ENCODE peak calls at places on chromosomes 5 and 9, in six cellular contexts. L, W, X, M, H and E are unnamed samples.
A peak's percentile ranks its signal among the peaks of the same experiment; 100 is the strongest.

GRCh38 chr5:153629027-153629426 is 138.6 kb downstream of the GRIA1 start:
- DNase-seq in L (no peak), W (peak; percentile 73), X (no peak), M (no peak), H (peak; percentile 26), E (peak; percentile 59)

GRCh38 chr9:4980046-4980727 is 4.9 kb upstream of the JAK2 start:
- DNase-seq in L (no peak), W (no peak), X (no peak), M (no peak), H (no peak), E (no peak)

GRCh38 chr9:114803459-114803858 is 2.4 kb downstream of the TNFSF15 start:
- DNase-seq in L (no peak), W (peak; percentile 24), X (no peak), M (no peak), H (no peak), E (no peak)

GRCh38 chr5:73815631-73816030 is 189.6 kb downstream of the ARHGEF28 start:
- DNase-seq in L (no peak), W (no peak), X (no peak), M (no peak), H (no peak), E (no peak)

GRCh38 chr5:110785356-110785755 is 46.5 kb downstream of the SLC25A46 start:
- DNase-seq in L (no peak), W (no peak), X (no peak), M (no peak), H (no peak), E (no peak)

GRCh38 chr9:131116281-131117101 is 8.9 kb upstream of the NUP214 start:
- DNase-seq in L (no peak), W (no peak), X (no peak), M (no peak), H (no peak), E (no peak)

GRCh38 chr5:170603578-170604565 is 100.1 kb downstream of the KCNIP1 start:
- DNase-seq in L (peak; percentile 45), W (peak; percentile 94), X (no peak), M (peak; percentile 91), H (peak; percentile 22), E (no peak)

GRCh38 chr9:33350310-33350709 is 52.1 kb downstream of the AQP7 start:
- DNase-seq in L (no peak), W (no peak), X (no peak), M (no peak), H (no peak), E (no peak)

GRCh38 chr5:37582202-37582601 is 203.1 kb downstream of the WDR70 start:
- DNase-seq in L (no peak), W (no peak), X (no peak), M (no peak), H (no peak), E (no peak)
- TF ChIP-seq REST in L (no peak), W (no peak), X (no peak), M (no peak), H (no peak), E (no peak)

DNA sequence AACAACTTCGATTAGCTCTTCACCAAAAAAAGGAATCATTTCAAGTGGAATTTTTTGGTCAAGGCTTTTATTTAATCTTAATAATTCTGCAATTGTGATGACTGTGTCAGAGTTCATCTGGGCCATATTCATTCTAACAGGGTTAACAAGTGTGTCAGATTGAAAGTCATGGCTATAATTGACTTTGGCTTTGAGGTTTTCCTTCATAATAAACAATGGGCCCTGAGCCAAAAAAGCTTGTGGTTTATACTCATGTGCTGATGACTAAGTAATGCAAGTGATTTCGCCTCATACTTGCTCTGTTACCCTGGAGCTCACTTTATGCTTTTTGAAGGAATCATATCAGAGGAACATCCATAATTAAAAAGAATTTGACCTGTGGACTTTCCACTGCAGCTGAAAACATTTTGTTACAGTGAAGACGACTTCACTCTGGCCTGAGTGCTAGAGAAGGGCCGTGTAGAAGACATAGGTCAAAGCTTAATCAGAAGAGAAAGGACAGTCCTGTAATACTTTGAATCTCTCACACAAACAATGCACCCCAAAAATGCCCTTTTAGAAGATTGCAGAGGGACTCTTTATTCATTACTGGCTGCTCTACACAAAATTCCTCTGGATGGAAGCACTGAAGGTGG is 101.7 kb downstream of the GDNF start:
- DNase-seq in L (peak; percentile 30), W (no peak), X (peak; percentile 62), M (no peak), H (peak; percentile 59), E (peak; percentile 91)
- TF ChIP-seq POLR2AphosphoS5 in L (no peak), W (no peak), X (no peak), M (no peak), H (no peak), E (no peak)

GRCh38 chr5:168765220-168766037 is 186.3 kb upstream of the PANK3 start:
- DNase-seq in L (no peak), W (no peak), X (no peak), M (no peak), H (no peak), E (no peak)
- TF ChIP-seq REST in L (no peak), W (no peak), X (no peak), M (no peak), H (no peak), E (no peak)

GRCh38 chr9:134291452-134291881 is 34.8 kb upstream of the RXRA start:
- DNase-seq in L (no peak), W (no peak), X (no peak), M (no peak), H (no peak), E (no peak)

GRCh38 chr9:134290603-134291451 is 35.4 kb upstream of the RXRA start:
- DNase-seq in L (no peak), W (no peak), X (no peak), M (no peak), H (no peak), E (no peak)

GRCh38 chr9:134287591-134288518 is 38.4 kb upstream of the RXRA start:
- DNase-seq in L (no peak), W (no peak), X (no peak), M (peak; percentile 37), H (no peak), E (no peak)

GRCh38 chr9:134288731-134289130 is 37.5 kb upstream of the RXRA start:
- DNase-seq in L (no peak), W (no peak), X (no peak), M (no peak), H (no peak), E (no peak)

DNA sequence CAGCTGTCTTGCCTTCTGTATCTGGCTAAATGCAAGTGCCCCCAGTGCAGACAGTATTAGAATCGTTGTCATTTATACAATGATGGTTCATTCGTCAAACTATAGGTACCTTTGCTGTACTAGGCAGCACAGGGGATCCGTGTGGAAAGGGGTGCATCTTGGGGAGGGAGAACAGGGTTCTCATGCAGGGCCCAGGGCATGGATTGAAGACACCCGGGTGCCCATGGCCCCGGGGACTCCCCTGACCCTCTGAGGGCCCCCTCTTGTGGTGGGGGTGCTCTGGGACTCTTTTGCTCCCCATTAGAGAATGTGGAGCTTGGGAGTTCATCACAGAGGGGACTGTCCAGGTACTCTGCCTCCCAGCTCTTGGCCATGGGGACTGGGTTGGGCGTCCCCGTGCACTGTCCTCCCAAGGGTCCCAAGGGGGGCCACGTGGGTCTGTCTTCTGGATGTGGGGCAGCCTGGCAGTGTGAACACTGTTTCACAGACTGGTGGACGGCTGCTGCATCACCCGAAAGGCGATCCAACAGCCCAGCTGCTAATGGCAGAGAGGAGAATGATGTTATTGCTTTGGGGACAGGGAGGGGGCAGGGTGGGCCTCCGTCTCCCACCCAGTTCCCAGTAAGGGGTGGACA is 36.9 kb upstream of the RXRA start:
- DNase-seq in L (no peak), W (no peak), X (no peak), M (no peak), H (no peak), E (no peak)
- TF ChIP-seq POLR2AphosphoS5 in L (no peak), W (no peak), X (no peak), M (no peak), H (no peak), E (no peak)

GRCh38 chr9:121816449-121816817 is 165.0 kb downstream of the DAB2IP start:
- DNase-seq in L (no peak), W (no peak), X (no peak), M (no peak), H (no peak), E (no peak)
- TF ChIP-seq REST in L (no peak), W (no peak), X (no peak), M (no peak), H (no peak), E (no peak)